ENCODE peak calls at places on chromosome 15, in six cellular contexts. M is Panc1; F is activated naive CD8-positive, alpha-beta T cell treated with anti-CD3 and anti-CD28 coated beads, Interleukin-2, amount 50 U/mL, for 24 hours; E is AG04449; T is activated T-helper 1 cell treated with Interleukin-2 at 50 U/mL for 16 hours; K is cardiac muscle cell. A is an unnamed sample.

GRCh38 chr15:95202569-95203349 is 971.4 kb downstream of the MCTP2 start:
- DNase-seq in M (no peak), F (no peak), E (no peak), T (no peak), K (no peak), A (no peak)

GRCh38 chr15:67118808-67119207 is 53.4 kb downstream of the SMAD3 start:
- DNase-seq in M (no peak), F (no peak), E (no peak), T (no peak), K (no peak), A (no peak)

GRCh38 chr15:101088788-101089578 is 162.9 kb downstream of the CHSY1 start:
- DNase-seq in M (peak), F (peak), E (no peak), T (peak), K (peak), A (no peak)

GRCh38 chr15:30872341-30872748 is 31.4 kb upstream of the FAN1 start:
- DNase-seq in M (no peak), F (peak), E (no peak), T (no peak), K (no peak), A (no peak)

GRCh38 chr15:90955911-90956310 is 1.2 kb downstream of the RCCD1 start:
- DNase-seq in M (no peak), F (no peak), E (no peak), T (no peak), K (no peak), A (no peak)

GRCh38 chr15:38129531-38130199 is 123.0 kb upstream of the SPRED1 start:
- DNase-seq in M (no peak), F (peak), E (peak), T (no peak), K (no peak), A (peak)

GRCh38 chr15:91338763-91339162 is 238.7 kb downstream of the SV2B start:
- DNase-seq in M (no peak), F (no peak), E (no peak), T (no peak), K (peak), A (no peak)

GRCh38 chr15:38021259-38021658 is 86.8 kb downstream of the TMCO5A start:
- DNase-seq in M (no peak), F (no peak), E (no peak), T (no peak), K (no peak), A (no peak)

GRCh38 chr15:101537681-101538080 is 48.2 kb upstream of the PCSK6 start:
- DNase-seq in M (no peak), F (no peak), E (no peak), T (no peak), K (no peak), A (no peak)

GRCh38 chr15:97259943-97260342 is 700.6 kb upstream of the ARRDC4 start:
- DNase-seq in M (no peak), F (no peak), E (no peak), T (no peak), K (no peak), A (no peak)

GRCh38 chr15:37765809-37766208 is 168.6 kb upstream of the TMCO5A start:
- DNase-seq in M (no peak), F (no peak), E (no peak), T (no peak), K (no peak), A (no peak)

GRCh38 chr15:27342991-27343390 is 372.0 kb downstream of the GABRG3 start:
- DNase-seq in M (no peak), F (no peak), E (no peak), T (no peak), K (no peak), A (no peak)

GRCh38 chr15:42090781-42091180 is 3.6 kb downstream of the PLA2G4D start:
- DNase-seq in M (no peak), F (no peak), E (no peak), T (no peak), K (no peak), A (no peak)

GRCh38 chr15:79121571-79121970 is 31.0 kb upstream of the RASGRF1 start:
- DNase-seq in M (no peak), F (no peak), E (no peak), T (no peak), K (no peak), A (no peak)

GRCh38 chr15:55868707-55869106 is 124.7 kb downstream of the NEDD4 start:
- DNase-seq in M (peak), F (no peak), E (no peak), T (no peak), K (no peak), A (no peak)

GRCh38 chr15:87604857-87605446 is 651.6 kb downstream of the NTRK3 start:
- DNase-seq in M (no peak), F (peak), E (no peak), T (no peak), K (peak), A (no peak)

GRCh38 chr15:100713163-100713867 is 110.9 kb downstream of the ASB7 start:
- DNase-seq in M (peak), F (no peak), E (no peak), T (no peak), K (no peak), A (peak)

GRCh38 chr15:58701376-58701775 is 48.1 kb downstream of the ADAM10 start:
- DNase-seq in M (no peak), F (no peak), E (no peak), T (no peak), K (no peak), A (no peak)

GRCh38 chr15:48373855-48374421 is 42.7 kb downstream of the DUT start:
- DNase-seq in M (no peak), F (no peak), E (no peak), T (no peak), K (no peak), A (peak)

GRCh38 chr15:88805031-88805780 is 2.0 kb downstream of the ACAN start:
- DNase-seq in M (no peak), F (no peak), E (no peak), T (no peak), K (no peak), A (no peak)

GRCh38 chr15:69523010-69524001 is 70.7 kb downstream of the RPLP1 start:
- DNase-seq in M (peak), F (peak), E (peak), T (peak), K (peak), A (no peak)

GRCh38 chr15:69026355-69026754 is 11.9 kb downstream of the NOX5 start:
- DNase-seq in M (no peak), F (no peak), E (no peak), T (no peak), K (no peak), A (no peak)

GRCh38 chr15:92527197-92527596 is 128.4 kb downstream of the FAM174B start:
- DNase-seq in M (no peak), F (no peak), E (no peak), T (no peak), K (no peak), A (no peak)

GRCh38 chr15:67146875-67147381 is 81.5 kb downstream of the SMAD3 start:
- DNase-seq in M (no peak), F (no peak), E (no peak), T (no peak), K (no peak), A (no peak)

GRCh38 chr15:88241461-88241860 is 15.1 kb downstream of the NTRK3 start:
- DNase-seq in M (no peak), F (no peak), E (no peak), T (no peak), K (no peak), A (no peak)

GRCh38 chr15:84780492-84780891 is 32.1 kb downstream of the ZNF592 start:
- DNase-seq in M (no peak), F (no peak), E (no peak), T (no peak), K (no peak), A (no peak)

GRCh38 chr15:96047255-96047931 is 283.1 kb upstream of the NR2F2 start:
- DNase-seq in M (no peak), F (no peak), E (peak), T (no peak), K (peak), A (no peak)

GRCh38 chr15:82196353-82196752 is 66.2 kb downstream of the EFL1 start:
- DNase-seq in M (no peak), F (no peak), E (no peak), T (no peak), K (no peak), A (no peak)

GRCh38 chr15:101058735-101059134 is 139.6 kb downstream of the LRRK1 start:
- DNase-seq in M (no peak), F (no peak), E (no peak), T (no peak), K (no peak), A (no peak)

A was measured in keratinocyte.